ENCODE peak calls at places on chromosomes 12 and 14, in eight cellular contexts. G is transverse colon, D is tibial artery, J is thyroid gland, X is coronary artery, W is LNCaP clone FGC, O is fibroblast of pulmonary artery, R is osteoblast. U is an unnamed sample.
A peak's percentile ranks its signal among the peaks of the same experiment; 100 is the strongest.

GRCh38 chr12:7935773-7936581 is at the start of gene SLC2A3:
- DNase-seq in G (peak; percentile 53), D (peak; percentile 77), J (no peak), X (peak; percentile 87), W (no peak), O (peak; percentile 95), R (peak; percentile 92), U (peak; percentile 57)

GRCh38 chr14:33634631-33635030 is 316.2 kb downstream of the EGLN3 start:
- DNase-seq in G (no peak), D (no peak), J (no peak), X (no peak), W (no peak), O (no peak), R (no peak), U (peak; percentile 68)

GRCh38 chr12:49014547-49014946 is 4.0 kb downstream of the PRKAG1 start:
- DNase-seq in G (no peak), D (no peak), J (no peak), X (no peak), W (no peak), O (peak; percentile 61), R (peak; percentile 83), U (peak; percentile 22)

GRCh38 chr12:131833288-131833895 is 5.2 kb downstream of the MMP17 start:
- DNase-seq in G (no peak), D (peak; percentile 59), J (no peak), X (no peak), W (no peak), O (no peak), R (no peak), U (no peak)

GRCh38 chr14:100333311-100333710 is 10.2 kb downstream of the SLC25A47 start:
- DNase-seq in G (no peak), D (no peak), J (no peak), X (no peak), W (no peak), O (no peak), R (peak; percentile 58), U (no peak)

GRCh38 chr12:5000204-5000603 is 43.5 kb upstream of the KCNA5 start:
- DNase-seq in G (no peak), D (no peak), J (no peak), X (no peak), W (no peak), O (no peak), R (no peak), U (no peak)

GRCh38 chr12:93581370-93581769 is 8.9 kb downstream of the SOCS2 start:
- DNase-seq in G (no peak), D (no peak), J (no peak), X (no peak), W (no peak), O (no peak), R (no peak), U (peak; percentile 12)

GRCh38 chr12:64998327-64999156 is 122.6 kb downstream of the WIF1 start:
- DNase-seq in G (no peak), D (no peak), J (no peak), X (no peak), W (no peak), O (no peak), R (no peak), U (peak; percentile 72)

GRCh38 chr14:105852378-105853088 is 326.1 kb downstream of the TMEM121 start:
- DNase-seq in G (peak; percentile 5), D (no peak), J (no peak), X (peak; percentile 53), W (no peak), O (no peak), R (peak; percentile 58), U (no peak)

GRCh38 chr12:85805654-85806053 is 30.6 kb downstream of the RASSF9 start:
- DNase-seq in G (no peak), D (no peak), J (no peak), X (no peak), W (no peak), O (peak; percentile 66), R (peak; percentile 79), U (no peak)

GRCh38 chr14:83909507-83909906 is 1620.4 kb upstream of the FLRT2 start:
- DNase-seq in G (no peak), D (no peak), J (no peak), X (no peak), W (no peak), O (peak; percentile 2), R (no peak), U (peak; percentile 4)

GRCh38 chr12:103269962-103270361 is 225.8 kb downstream of the C12orf42 start:
- DNase-seq in G (no peak), D (no peak), J (no peak), X (no peak), W (no peak), O (no peak), R (no peak), U (peak; percentile 48)

GRCh38 chr12:89933911-89934310 is 225.3 kb upstream of the ATP2B1 start:
- DNase-seq in G (no peak), D (no peak), J (no peak), X (no peak), W (no peak), O (peak; percentile 33), R (peak; percentile 36), U (no peak)

GRCh38 chr12:118853634-118854033 is 127.7 kb upstream of the SRRM4 start:
- DNase-seq in G (no peak), D (no peak), J (no peak), X (no peak), W (no peak), O (no peak), R (no peak), U (peak; percentile 1)

GRCh38 chr14:104283197-104284106 is 145.1 kb downstream of the KIF26A start:
- DNase-seq in G (peak; percentile 71), D (peak; percentile 51), J (no peak), X (peak; percentile 56), W (no peak), O (no peak), R (peak; percentile 58), U (no peak)

GRCh38 chr14:58298477-58298879 is at the start of gene ARID4A:
- DNase-seq in G (peak; percentile 92), D (peak; percentile 97), J (peak; percentile 90), X (peak; percentile 96), W (peak; percentile 1), O (no peak), R (no peak), U (no peak)

GRCh38 chr12:28497889-28498411 is 307.7 kb downstream of the CCDC91 start:
- DNase-seq in G (no peak), D (no peak), J (no peak), X (no peak), W (no peak), O (peak; percentile 22), R (peak; percentile 4), U (peak; percentile 81)

GRCh38 chr12:62800707-62801400 is 134.1 kb downstream of the PPM1H start:
- DNase-seq in G (no peak), D (no peak), J (no peak), X (no peak), W (no peak), O (no peak), R (no peak), U (no peak)

GRCh38 chr12:26196424-26196722 is 1.0 kb downstream of the SSPN start:
- DNase-seq in G (no peak), D (no peak), J (peak; percentile 31), X (no peak), W (no peak), O (peak; percentile 24), R (no peak), U (no peak)

GRCh38 chr14:78512021-78512420 is 341.8 kb downstream of the NRXN3 start:
- DNase-seq in G (no peak), D (no peak), J (no peak), X (no peak), W (no peak), O (no peak), R (no peak), U (peak; percentile 1)

GRCh38 chr12:5268424-5269210 is 163.3 kb upstream of the NTF3 start:
- DNase-seq in G (no peak), D (no peak), J (no peak), X (no peak), W (no peak), O (no peak), R (no peak), U (no peak)

GRCh38 chr12:63045020-63045860 is 105.8 kb downstream of the AVPR1A start:
- DNase-seq in G (no peak), D (no peak), J (no peak), X (no peak), W (no peak), O (peak; percentile 65), R (peak; percentile 86), U (peak; percentile 42)

GRCh38 chr14:96808619-96809405 is 11.6 kb downstream of the VRK1 start:
- DNase-seq in G (no peak), D (no peak), J (no peak), X (no peak), W (no peak), O (no peak), R (no peak), U (no peak)
- TF ChIP-seq CTCF in G (no peak), D (no peak), J (no peak), X (no peak), W (no peak), O (no peak), R (no peak), U (no peak)

GRCh38 chr14:53151867-53152626 is 1.1 kb downstream of the DDHD1 start:
- DNase-seq in G (peak; percentile 61), D (peak; percentile 73), J (peak; percentile 49), X (peak; percentile 76), W (peak; percentile 52), O (peak; percentile 45), R (peak; percentile 94), U (peak; percentile 62)
- H3K4me3 ChIP-seq in G (peak overlapping the region; percentile 92), D (peak overlapping the region; percentile 67), J (peak overlapping the region; percentile 39), X (peak overlapping the region; percentile 97), W (peak overlapping the region; percentile 77), O (peak overlapping the region; percentile 83), R (peak overlapping the region; percentile 94), U (peak overlapping the region; percentile 69)

GRCh38 chr12:18158774-18159557 is 69.0 kb upstream of the RERGL start:
- DNase-seq in G (no peak), D (no peak), J (no peak), X (no peak), W (no peak), O (peak; percentile 53), R (no peak), U (peak; percentile 60)
- TF ChIP-seq CTCF in G (peak; percentile 18), D (peak; percentile 29), J (no peak), X (no peak), W (peak; percentile 77), O (peak; percentile 83), R (peak; percentile 84), U (peak; percentile 82)

DNA sequence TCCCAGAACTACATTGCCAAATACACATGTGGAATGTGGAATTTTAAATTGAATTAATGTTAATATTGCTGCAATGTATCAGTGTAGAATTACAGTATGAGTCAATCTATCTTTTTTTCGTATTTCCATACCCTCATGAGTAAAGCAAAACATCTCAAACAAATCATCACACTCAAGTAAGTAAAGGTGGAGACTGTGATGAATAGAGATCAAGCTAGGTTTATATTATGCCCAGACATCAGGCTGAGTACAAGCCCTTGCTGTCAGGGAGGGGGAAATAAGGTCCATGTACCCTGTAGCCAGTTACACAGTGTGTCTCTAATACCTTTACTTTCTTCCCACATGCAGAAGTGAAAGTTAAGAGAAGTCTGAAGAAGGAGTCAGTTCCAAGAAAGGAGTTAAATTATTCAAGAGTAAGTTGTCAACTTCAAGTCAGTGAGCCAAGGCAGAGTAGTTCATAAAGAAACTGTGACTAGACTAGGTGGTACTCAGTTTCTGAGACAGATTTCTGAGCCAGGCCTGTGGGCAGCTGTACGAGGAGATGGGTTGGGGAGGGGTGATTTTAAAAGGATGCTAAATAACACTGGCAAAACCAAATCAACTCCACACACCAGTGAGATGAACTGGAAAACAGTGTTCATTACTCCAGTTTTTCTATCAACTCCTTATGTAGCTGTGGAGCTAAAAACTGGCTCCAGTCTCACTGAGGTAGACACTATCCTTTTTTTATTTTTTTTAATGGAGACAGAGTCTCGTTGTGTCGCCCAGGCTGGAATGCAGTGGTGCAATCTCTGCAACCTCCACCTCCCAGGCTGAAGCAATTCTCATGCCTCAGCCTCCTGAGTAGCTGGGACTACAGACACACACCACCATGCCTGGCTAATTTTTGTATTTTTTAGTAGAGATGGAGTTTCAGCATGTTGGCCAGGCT is 23.8 kb upstream of the STK38L start:
- DNase-seq in G (no peak), D (no peak), J (no peak), X (no peak), W (no peak), O (peak; percentile 58), R (peak; percentile 37), U (peak; percentile 60)
- H3K4me3 ChIP-seq in G (no peak overlapping the region), D (no peak overlapping the region), J (no peak overlapping the region), X (no peak overlapping the region), W (no peak overlapping the region), O (no peak overlapping the region), R (peak overlapping the region; percentile 4), U (no peak overlapping the region)

U was measured in epithelial cell of esophagus.